ENCODE peak calls at places on chromosomes 1 and 21, in nine cellular contexts. One of them, this sample, is unnamed.

GRCh38 chr1:2311184-2312032 is 79.9 kb downstream of the MORN1 start:
- DNase-seq in AG04450: no peak
- DNase-seq in H1: peak
- DNase-seq in SK-N-SH: no peak
- DNase-seq in heart right ventricle: no peak
- DNase-seq in HCT116: peak
- DNase-seq in testis: peak
- DNase-seq in AG10803: peak
- DNase-seq in upper lobe of left lung: peak
- DNase-seq in this sample: no peak

GRCh38 chr1:234561322-234561721 is 48.7 kb downstream of the IRF2BP2 start:
- DNase-seq in AG04450: no peak
- DNase-seq in H1: no peak
- DNase-seq in SK-N-SH: no peak
- DNase-seq in heart right ventricle: no peak
- DNase-seq in HCT116: no peak
- DNase-seq in testis: no peak
- DNase-seq in AG10803: no peak
- DNase-seq in upper lobe of left lung: no peak
- DNase-seq in this sample: no peak

GRCh38 chr1:110255388-110255787 is 45.3 kb downstream of the KCNC4 start:
- DNase-seq in AG04450: no peak
- DNase-seq in H1: no peak
- DNase-seq in SK-N-SH: no peak
- DNase-seq in heart right ventricle: no peak
- DNase-seq in HCT116: no peak
- DNase-seq in testis: no peak
- DNase-seq in AG10803: no peak
- DNase-seq in upper lobe of left lung: no peak
- DNase-seq in this sample: no peak

GRCh38 chr1:17113973-17114372 is 5.3 kb downstream of the PADI2 start:
- DNase-seq in AG04450: no peak
- DNase-seq in H1: no peak
- DNase-seq in SK-N-SH: no peak
- DNase-seq in heart right ventricle: peak
- DNase-seq in HCT116: no peak
- DNase-seq in testis: no peak
- DNase-seq in AG10803: no peak
- DNase-seq in upper lobe of left lung: no peak
- DNase-seq in this sample: no peak

GRCh38 chr1:110118636-110119396 is 6.6 kb downstream of the UBL4B start:
- DNase-seq in AG04450: no peak
- DNase-seq in H1: no peak
- DNase-seq in SK-N-SH: no peak
- DNase-seq in heart right ventricle: no peak
- DNase-seq in HCT116: no peak
- DNase-seq in testis: no peak
- DNase-seq in AG10803: peak
- DNase-seq in upper lobe of left lung: no peak
- DNase-seq in this sample: no peak

GRCh38 chr1:58779059-58779754 is 4.6 kb downstream of the JUN start:
- DNase-seq in AG04450: no peak
- DNase-seq in H1: no peak
- DNase-seq in SK-N-SH: no peak
- DNase-seq in heart right ventricle: no peak
- DNase-seq in HCT116: no peak
- DNase-seq in testis: no peak
- DNase-seq in AG10803: peak
- DNase-seq in upper lobe of left lung: no peak
- DNase-seq in this sample: no peak

GRCh38 chr1:97200627-97201026 is 479.0 kb downstream of the PTBP2 start:
- DNase-seq in AG04450: no peak
- DNase-seq in H1: no peak
- DNase-seq in SK-N-SH: peak
- DNase-seq in heart right ventricle: no peak
- DNase-seq in HCT116: no peak
- DNase-seq in testis: no peak
- DNase-seq in AG10803: no peak
- DNase-seq in upper lobe of left lung: no peak
- DNase-seq in this sample: no peak

GRCh38 chr1:153683853-153684252 is 5.4 kb downstream of the NPR1 start:
- DNase-seq in AG04450: no peak
- DNase-seq in H1: no peak
- DNase-seq in SK-N-SH: no peak
- DNase-seq in heart right ventricle: no peak
- DNase-seq in HCT116: no peak
- DNase-seq in testis: no peak
- DNase-seq in AG10803: no peak
- DNase-seq in upper lobe of left lung: no peak
- DNase-seq in this sample: no peak

GRCh38 chr1:102262994-102263393 is 266.3 kb upstream of the OLFM3 start:
- DNase-seq in AG04450: no peak
- DNase-seq in H1: no peak
- DNase-seq in SK-N-SH: no peak
- DNase-seq in heart right ventricle: no peak
- DNase-seq in HCT116: no peak
- DNase-seq in testis: no peak
- DNase-seq in AG10803: no peak
- DNase-seq in upper lobe of left lung: no peak
- DNase-seq in this sample: no peak

GRCh38 chr1:173451981-173452380 is 25.2 kb upstream of the PRDX6 start:
- DNase-seq in AG04450: no peak
- DNase-seq in H1: no peak
- DNase-seq in SK-N-SH: no peak
- DNase-seq in heart right ventricle: peak
- DNase-seq in HCT116: no peak
- DNase-seq in testis: no peak
- DNase-seq in AG10803: no peak
- DNase-seq in upper lobe of left lung: no peak
- DNase-seq in this sample: no peak

GRCh38 chr1:153567621-153568366 is 2.1 kb upstream of the S100A2 start:
- DNase-seq in AG04450: no peak
- DNase-seq in H1: no peak
- DNase-seq in SK-N-SH: no peak
- DNase-seq in heart right ventricle: no peak
- DNase-seq in HCT116: peak
- DNase-seq in testis: no peak
- DNase-seq in AG10803: peak
- DNase-seq in upper lobe of left lung: no peak
- DNase-seq in this sample: no peak

GRCh38 chr21:20802631-20803260 is 195.5 kb upstream of the NCAM2 start:
- DNase-seq in AG04450: no peak
- DNase-seq in H1: no peak
- DNase-seq in SK-N-SH: no peak
- DNase-seq in heart right ventricle: no peak
- DNase-seq in HCT116: no peak
- DNase-seq in testis: no peak
- DNase-seq in AG10803: no peak
- DNase-seq in upper lobe of left lung: no peak
- DNase-seq in this sample: no peak

GRCh38 chr1:158155673-158156072 is 25.0 kb upstream of the CD1D start:
- DNase-seq in AG04450: no peak
- DNase-seq in H1: no peak
- DNase-seq in SK-N-SH: no peak
- DNase-seq in heart right ventricle: peak
- DNase-seq in HCT116: no peak
- DNase-seq in testis: no peak
- DNase-seq in AG10803: no peak
- DNase-seq in upper lobe of left lung: no peak
- DNase-seq in this sample: no peak

GRCh38 chr1:166479052-166479631 is 312.3 kb upstream of the FAM78B start:
- DNase-seq in AG04450: peak
- DNase-seq in H1: peak
- DNase-seq in SK-N-SH: peak
- DNase-seq in heart right ventricle: peak
- DNase-seq in HCT116: peak
- DNase-seq in testis: peak
- DNase-seq in AG10803: peak
- DNase-seq in upper lobe of left lung: no peak
- DNase-seq in this sample: peak

GRCh38 chr1:97906567-97907228 is 14.1 kb downstream of the DPYD start:
- DNase-seq in AG04450: peak
- DNase-seq in H1: no peak
- DNase-seq in SK-N-SH: no peak
- DNase-seq in heart right ventricle: no peak
- DNase-seq in HCT116: no peak
- DNase-seq in testis: no peak
- DNase-seq in AG10803: peak
- DNase-seq in upper lobe of left lung: no peak
- DNase-seq in this sample: peak

GRCh38 chr1:89050649-89051033 is 14.4 kb downstream of the GBP1 start:
- DNase-seq in AG04450: no peak
- DNase-seq in H1: no peak
- DNase-seq in SK-N-SH: no peak
- DNase-seq in heart right ventricle: no peak
- DNase-seq in HCT116: no peak
- DNase-seq in testis: no peak
- DNase-seq in AG10803: no peak
- DNase-seq in upper lobe of left lung: peak
- DNase-seq in this sample: no peak

GRCh38 chr1:217135569-217135915 is 412.3 kb upstream of the ESRRG start:
- DNase-seq in AG04450: no peak
- DNase-seq in H1: no peak
- DNase-seq in SK-N-SH: peak
- DNase-seq in heart right ventricle: no peak
- DNase-seq in HCT116: no peak
- DNase-seq in testis: no peak
- DNase-seq in AG10803: no peak
- DNase-seq in upper lobe of left lung: peak
- DNase-seq in this sample: no peak

GRCh38 chr21:34579411-34579810 is 35.5 kb downstream of the RCAN1 start:
- DNase-seq in AG04450: no peak
- DNase-seq in H1: no peak
- DNase-seq in SK-N-SH: no peak
- DNase-seq in heart right ventricle: no peak
- DNase-seq in HCT116: no peak
- DNase-seq in testis: no peak
- DNase-seq in AG10803: peak
- DNase-seq in upper lobe of left lung: no peak
- DNase-seq in this sample: no peak

GRCh38 chr1:44238651-44239050 is 25.4 kb downstream of the DMAP1 start:
- DNase-seq in AG04450: no peak
- DNase-seq in H1: no peak
- DNase-seq in SK-N-SH: no peak
- DNase-seq in heart right ventricle: no peak
- DNase-seq in HCT116: no peak
- DNase-seq in testis: no peak
- DNase-seq in AG10803: no peak
- DNase-seq in upper lobe of left lung: no peak
- DNase-seq in this sample: no peak

GRCh38 chr1:160376525-160377131 is 9.8 kb downstream of the NHLH1 start:
- DNase-seq in AG04450: peak
- DNase-seq in H1: no peak
- DNase-seq in SK-N-SH: peak
- DNase-seq in heart right ventricle: peak
- DNase-seq in HCT116: peak
- DNase-seq in testis: peak
- DNase-seq in AG10803: peak
- DNase-seq in upper lobe of left lung: no peak
- DNase-seq in this sample: no peak
- H3K4me3 ChIP-seq in AG04450: no peak
- H3K4me3 ChIP-seq in H1: peak
- H3K4me3 ChIP-seq in SK-N-SH: no peak
- H3K4me3 ChIP-seq in heart right ventricle: no peak
- H3K4me3 ChIP-seq in HCT116: no peak
- H3K4me3 ChIP-seq in testis: no peak
- H3K4me3 ChIP-seq in AG10803: no peak
- H3K4me3 ChIP-seq in upper lobe of left lung: no peak
- H3K4me3 ChIP-seq in this sample: no peak

DNA sequence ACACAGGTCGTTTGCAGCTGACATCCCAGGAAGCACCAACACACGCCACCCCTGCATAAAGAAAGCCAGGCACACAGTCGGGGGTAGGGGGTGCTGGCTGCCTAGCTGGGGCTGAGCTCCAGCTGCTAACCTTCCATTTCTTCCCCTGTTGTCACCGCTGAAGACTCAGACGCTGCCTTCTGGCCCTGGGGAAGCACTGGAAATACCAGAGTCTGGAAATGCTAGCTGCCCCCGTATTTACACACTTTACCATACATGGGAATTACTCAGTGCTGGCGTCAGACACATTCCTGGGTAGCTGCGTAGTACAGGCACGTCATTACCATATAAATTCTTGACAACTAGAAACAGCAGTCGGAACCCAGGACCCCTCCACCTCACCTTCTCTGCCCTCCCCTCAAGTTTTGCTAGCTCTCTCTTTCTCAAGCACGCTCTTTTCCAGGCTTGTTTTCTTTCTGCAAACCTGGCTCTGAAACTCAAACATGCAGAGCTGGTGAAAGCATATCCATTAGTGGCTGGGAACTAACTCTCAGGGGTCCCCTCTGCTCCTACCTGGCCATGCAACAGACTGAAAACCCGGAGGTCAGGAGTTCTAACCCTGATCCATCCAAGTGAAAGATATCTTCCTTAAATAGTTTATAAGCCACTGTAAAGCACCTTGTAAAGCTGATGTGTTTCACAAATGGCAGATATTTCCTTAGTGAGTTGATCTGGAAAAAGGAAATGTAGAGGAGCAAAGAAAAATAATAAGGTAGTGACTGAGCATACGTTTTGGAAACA is 3.3 kb downstream of the CSRP1 start:
- DNase-seq in AG04450: peak
- DNase-seq in H1: peak
- DNase-seq in SK-N-SH: no peak
- DNase-seq in heart right ventricle: peak
- DNase-seq in HCT116: no peak
- DNase-seq in testis: peak
- DNase-seq in AG10803: peak
- DNase-seq in upper lobe of left lung: no peak
- DNase-seq in this sample: peak
- TF ChIP-seq CTCF in AG04450: peak
- TF ChIP-seq CTCF in H1: no peak
- TF ChIP-seq CTCF in SK-N-SH: no peak
- TF ChIP-seq CTCF in heart right ventricle: no peak
- TF ChIP-seq CTCF in HCT116: no peak
- TF ChIP-seq CTCF in testis: no peak
- TF ChIP-seq CTCF in AG10803: no peak
- TF ChIP-seq CTCF in upper lobe of left lung: no peak
- TF ChIP-seq CTCF in this sample: no peak

GRCh38 chr1:99965646-99966375 is 4.0 kb upstream of the SLC35A3 start:
- DNase-seq in AG04450: no peak
- DNase-seq in H1: no peak
- DNase-seq in SK-N-SH: peak
- DNase-seq in heart right ventricle: no peak
- DNase-seq in HCT116: no peak
- DNase-seq in testis: no peak
- DNase-seq in AG10803: no peak
- DNase-seq in upper lobe of left lung: no peak
- DNase-seq in this sample: no peak
- H3K4me3 ChIP-seq in AG04450: no peak
- H3K4me3 ChIP-seq in H1: no peak
- H3K4me3 ChIP-seq in SK-N-SH: no peak
- H3K4me3 ChIP-seq in heart right ventricle: no peak
- H3K4me3 ChIP-seq in HCT116: no peak
- H3K4me3 ChIP-seq in testis: no peak
- H3K4me3 ChIP-seq in AG10803: no peak
- H3K4me3 ChIP-seq in upper lobe of left lung: no peak
- H3K4me3 ChIP-seq in this sample: no peak

DNA sequence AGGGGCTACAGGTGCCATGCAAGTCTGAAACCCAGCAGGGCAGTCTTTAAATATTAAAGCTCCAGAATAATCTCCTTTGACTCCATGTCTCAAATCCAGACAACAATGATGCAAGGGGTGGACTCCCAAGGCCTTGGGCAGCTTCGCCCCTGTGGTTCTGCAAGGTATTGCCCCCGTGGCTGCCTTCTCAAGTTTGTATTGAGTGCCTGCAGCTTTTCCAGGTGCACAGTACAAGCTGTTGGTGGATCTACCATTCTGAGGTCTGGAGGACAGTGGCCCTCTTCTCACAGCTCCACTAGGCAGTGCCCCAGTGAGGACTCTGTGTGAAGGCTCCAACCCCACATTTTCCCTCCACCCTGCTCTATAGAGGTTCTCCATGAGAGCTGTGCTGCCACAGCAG is 3.7 kb upstream of the MROH9 start:
- DNase-seq in AG04450: no peak
- DNase-seq in H1: no peak
- DNase-seq in SK-N-SH: no peak
- DNase-seq in heart right ventricle: no peak
- DNase-seq in HCT116: no peak
- DNase-seq in testis: no peak
- DNase-seq in AG10803: no peak
- DNase-seq in upper lobe of left lung: no peak
- DNase-seq in this sample: no peak
- TF ChIP-seq CTCF in AG04450: no peak
- TF ChIP-seq CTCF in H1: no peak
- TF ChIP-seq CTCF in SK-N-SH: peak
- TF ChIP-seq CTCF in heart right ventricle: no peak
- TF ChIP-seq CTCF in HCT116: no peak
- TF ChIP-seq CTCF in testis: no peak
- TF ChIP-seq CTCF in AG10803: no peak
- TF ChIP-seq CTCF in upper lobe of left lung: no peak
- TF ChIP-seq CTCF in this sample: no peak

This sample was measured in retinal pigment epithelial cell.